ENCODE peak calls at places on chromosomes 5 and 9, in nine cellular contexts. F is neural crest cell, A is prostate gland, J is spleen, Y is HCT116, S is RWPE1, Z is A673, E is AG04450, Q is nephron progenitor cell. K is an unnamed sample.

GRCh38 chr5:80503641-80504040 is 15.7 kb downstream of the FAM151B start:
- DNase-seq in F (no peak), A (no peak), J (no peak), Y (no peak), S (no peak), Z (no peak), E (no peak), Q (no peak), K (no peak)

GRCh38 chr5:78547171-78547570 is 101.4 kb downstream of the LHFPL2 start:
- DNase-seq in F (no peak), A (no peak), J (no peak), Y (no peak), S (no peak), Z (no peak), E (no peak), Q (no peak), K (peak)

GRCh38 chr5:67052034-67052433 is 144.6 kb downstream of the CD180 start:
- DNase-seq in F (no peak), A (no peak), J (no peak), Y (no peak), S (no peak), Z (no peak), E (no peak), Q (no peak), K (no peak)

GRCh38 chr9:121881920-121882500 is 211.1 kb downstream of the TTLL11 start:
- DNase-seq in F (no peak), A (no peak), J (no peak), Y (no peak), S (no peak), Z (no peak), E (no peak), Q (no peak), K (no peak)

GRCh38 chr5:108421713-108422112 is 39.8 kb upstream of the FBXL17 start:
- DNase-seq in F (no peak), A (no peak), J (no peak), Y (no peak), S (no peak), Z (no peak), E (no peak), Q (no peak), K (no peak)

GRCh38 chr9:84357235-84357634 is 16.7 kb upstream of the SLC28A3 start:
- DNase-seq in F (no peak), A (no peak), J (no peak), Y (no peak), S (no peak), Z (no peak), E (no peak), Q (no peak), K (no peak)

GRCh38 chr9:98087420-98088354 is 31.2 kb downstream of the NANS start:
- DNase-seq in F (peak), A (peak), J (peak), Y (no peak), S (peak), Z (peak), E (no peak), Q (peak), K (no peak)

GRCh38 chr5:84494453-84494852 is 109.8 kb upstream of the EDIL3 start:
- DNase-seq in F (no peak), A (no peak), J (no peak), Y (no peak), S (no peak), Z (no peak), E (peak), Q (no peak), K (peak)

GRCh38 chr5:43245724-43246385 is 53.8 kb downstream of the NIM1K start:
- DNase-seq in F (no peak), A (no peak), J (no peak), Y (no peak), S (no peak), Z (no peak), E (no peak), Q (no peak), K (no peak)

GRCh38 chr5:96743065-96743768 is 64.5 kb downstream of the ERAP1 start:
- DNase-seq in F (no peak), A (no peak), J (no peak), Y (no peak), S (peak), Z (peak), E (no peak), Q (no peak), K (no peak)

GRCh38 chr5:163185315-163185714 is 252.1 kb upstream of the CCNG1 start:
- DNase-seq in F (no peak), A (no peak), J (no peak), Y (no peak), S (no peak), Z (no peak), E (no peak), Q (no peak), K (no peak)

GRCh38 chr5:997001-997474 is 11.6 kb upstream of the NKD2 start:
- DNase-seq in F (no peak), A (no peak), J (no peak), Y (no peak), S (no peak), Z (peak), E (no peak), Q (no peak), K (no peak)

GRCh38 chr9:114097613-114098020 is 1.5 kb downstream of the KIF12 start:
- DNase-seq in F (no peak), A (no peak), J (peak), Y (no peak), S (no peak), Z (peak), E (no peak), Q (no peak), K (no peak)

GRCh38 chr5:63555874-63556273 is 406.4 kb downstream of the HTR1A start:
- DNase-seq in F (no peak), A (no peak), J (no peak), Y (no peak), S (no peak), Z (peak), E (no peak), Q (no peak), K (no peak)

GRCh38 chr9:27861887-27862286 is 288.6 kb upstream of the C9orf72 start:
- DNase-seq in F (no peak), A (no peak), J (no peak), Y (no peak), S (no peak), Z (peak), E (no peak), Q (no peak), K (no peak)

GRCh38 chr5:164504141-164504772 is 998.8 kb downstream of the MAT2B start:
- DNase-seq in F (peak), A (peak), J (no peak), Y (peak), S (peak), Z (peak), E (peak), Q (peak), K (peak)

GRCh38 chr5:115463985-115464384 is 80.6 kb downstream of the FEM1C start:
- DNase-seq in F (no peak), A (no peak), J (no peak), Y (no peak), S (no peak), Z (no peak), E (no peak), Q (no peak), K (no peak)

GRCh38 chr9:124855944-124856773 is 2.9 kb downstream of the WDR38 start:
- DNase-seq in F (no peak), A (no peak), J (peak), Y (peak), S (no peak), Z (peak), E (no peak), Q (peak), K (no peak)

GRCh38 chr5:123156577-123157296 is 67.7 kb downstream of the PRDM6 start:
- DNase-seq in F (no peak), A (no peak), J (no peak), Y (no peak), S (peak), Z (no peak), E (peak), Q (no peak), K (peak)

GRCh38 chr9:5698004-5698403 is 69.1 kb downstream of the RIC1 start:
- DNase-seq in F (no peak), A (no peak), J (no peak), Y (no peak), S (no peak), Z (no peak), E (no peak), Q (no peak), K (no peak)

GRCh38 chr9:21682376-21682775 is 120.1 kb upstream of the MTAP start:
- DNase-seq in F (no peak), A (no peak), J (no peak), Y (no peak), S (no peak), Z (no peak), E (no peak), Q (no peak), K (no peak)

DNA sequence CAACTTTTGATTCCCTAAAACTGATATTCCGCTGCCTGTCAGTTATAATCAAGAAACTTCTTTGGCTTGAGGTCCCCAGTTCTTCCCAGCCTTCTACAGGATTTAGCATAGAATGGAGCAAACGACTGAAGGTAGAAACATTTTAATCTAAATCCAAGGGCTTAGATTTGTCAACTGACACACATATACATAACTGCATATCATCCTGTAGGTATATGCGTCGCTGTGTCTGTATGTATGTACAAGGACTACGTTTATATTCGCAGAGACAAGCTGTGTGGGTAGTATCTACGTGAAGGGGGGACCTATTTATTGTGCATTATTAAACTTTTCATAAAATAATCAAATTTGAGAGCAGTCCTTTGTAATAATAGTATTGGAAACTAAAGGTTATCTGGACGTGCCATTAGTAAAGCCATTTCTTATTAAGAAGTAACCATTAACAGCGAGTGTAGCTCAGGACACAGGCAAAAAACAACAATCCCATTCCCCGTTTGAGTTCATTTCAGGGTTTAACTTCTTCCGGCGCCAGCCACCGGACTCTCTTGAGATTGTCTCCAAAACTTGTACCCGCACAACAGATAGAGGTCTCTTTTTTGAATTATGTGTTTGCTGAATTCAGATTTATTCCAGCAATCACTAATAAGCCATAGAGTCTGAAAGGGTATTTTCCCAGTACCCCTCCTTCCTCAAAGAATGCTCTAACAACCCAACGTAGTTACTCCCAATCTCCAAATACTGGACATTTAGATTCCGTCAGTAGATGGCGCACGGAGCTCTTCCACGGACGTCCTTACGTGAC is 2.1 kb upstream of the MLLT3 start:
- DNase-seq in F (peak), A (peak), J (peak), Y (peak), S (peak), Z (peak), E (no peak), Q (peak), K (peak)
- TF ChIP-seq CTCF in F (peak), A (peak), J (peak), Y (peak), S (peak), Z (peak), E (peak), Q (peak), K (peak)

GRCh38 chr9:109098221-109098959 is 21.4 kb downstream of the TMEM245 start:
- DNase-seq in F (no peak), A (peak), J (no peak), Y (no peak), S (no peak), Z (no peak), E (no peak), Q (peak), K (peak)
- TF ChIP-seq CTCF in F (peak), A (no peak), J (peak), Y (peak), S (no peak), Z (peak), E (peak), Q (peak), K (no peak)

GRCh38 chr5:149764086-149764485 is 34.0 kb downstream of the PPARGC1B start:
- DNase-seq in F (no peak), A (no peak), J (peak), Y (no peak), S (no peak), Z (no peak), E (no peak), Q (no peak), K (no peak)

GRCh38 chr5:149767278-149767550 is 37.1 kb downstream of the PPARGC1B start:
- DNase-seq in F (no peak), A (no peak), J (no peak), Y (no peak), S (no peak), Z (no peak), E (no peak), Q (no peak), K (no peak)

GRCh38 chr5:149762958-149763630 is 33.0 kb downstream of the PPARGC1B start:
- DNase-seq in F (no peak), A (no peak), J (peak), Y (no peak), S (no peak), Z (no peak), E (no peak), Q (no peak), K (no peak)

GRCh38 chr5:149766460-149767277 is 36.6 kb downstream of the PPARGC1B start:
- DNase-seq in F (no peak), A (no peak), J (peak), Y (no peak), S (no peak), Z (no peak), E (no peak), Q (no peak), K (no peak)

GRCh38 chr5:149765932-149766331 is 35.8 kb downstream of the PPARGC1B start:
- DNase-seq in F (no peak), A (no peak), J (no peak), Y (peak), S (no peak), Z (no peak), E (no peak), Q (no peak), K (no peak)
- TF ChIP-seq CTCF in F (peak), A (peak), J (peak), Y (peak), S (no peak), Z (peak), E (peak), Q (peak), K (no peak)

DNA sequence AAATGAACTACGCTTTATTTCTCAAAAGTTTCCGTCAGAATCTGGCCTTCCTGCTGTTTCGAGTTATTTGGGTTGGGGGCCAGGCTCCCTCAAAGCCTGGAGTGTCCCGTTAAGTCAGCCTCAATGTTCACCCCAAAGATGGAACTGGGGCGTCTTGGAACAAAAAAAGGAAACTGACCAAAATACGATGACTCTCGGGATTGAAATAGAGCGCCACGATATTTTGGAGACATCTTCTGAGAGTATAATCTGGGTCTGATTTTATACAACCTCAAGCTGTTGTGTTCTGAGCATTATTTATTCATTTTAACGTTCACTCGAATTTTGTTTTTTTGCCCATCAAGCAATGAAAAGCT is 28.1 kb downstream of the TLX3 start:
- DNase-seq in F (no peak), A (no peak), J (no peak), Y (no peak), S (no peak), Z (no peak), E (no peak), Q (no peak), K (no peak)
- TF ChIP-seq CTCF in F (no peak), A (no peak), J (no peak), Y (no peak), S (peak), Z (no peak), E (no peak), Q (no peak), K (no peak)

GRCh38 chr9:133347985-133348762 is at the start of the genes MED22 and RPL7A:
- DNase-seq in F (peak), A (peak), J (peak), Y (peak), S (peak), Z (peak), E (peak), Q (peak), K (peak)
- TF ChIP-seq CTCF in F (no peak), A (no peak), J (no peak), Y (no peak), S (no peak), Z (no peak), E (no peak), Q (no peak), K (no peak)

GRCh38 chr5:110727025-110727314 is 499 bp upstream of the TMEM232 start:
- DNase-seq in F (no peak), A (no peak), J (no peak), Y (no peak), S (no peak), Z (no peak), E (no peak), Q (no peak), K (no peak)
- TF ChIP-seq CTCF in F (peak), A (no peak), J (no peak), Y (no peak), S (no peak), Z (peak), E (peak), Q (no peak), K (no peak)

GRCh38 chr5:137888875-137889759 is at the start of gene PKD2L2:
- DNase-seq in F (no peak), A (peak), J (peak), Y (no peak), S (no peak), Z (peak), E (peak), Q (no peak), K (peak)
- TF ChIP-seq CTCF in F (no peak), A (no peak), J (peak), Y (no peak), S (no peak), Z (no peak), E (no peak), Q (no peak), K (peak)

GRCh38 chr5:142548739-142549275 is 137.1 kb downstream of the FGF1 start:
- DNase-seq in F (peak), A (peak), J (no peak), Y (peak), S (peak), Z (peak), E (peak), Q (peak), K (peak)
- TF ChIP-seq CTCF in F (peak), A (peak), J (peak), Y (peak), S (peak), Z (peak), E (peak), Q (peak), K (peak)

K was measured in astrocyte of the cerebellum.